ENCODE peak calls at places on chromosomes 2 and 18, in nine cellular contexts. One of them, this sample, is unnamed.
A peak's percentile ranks its signal among the peaks of the same experiment; 100 is the strongest.

GRCh38 chr18:58338961-58339722 is 289.7 kb downstream of the ALPK2 start:
- DNase-seq in SJSA1: no peak
- DNase-seq in K562: no peak
- DNase-seq in epithelial cell of esophagus: peak; percentile 35
- DNase-seq in stomach: peak; percentile 48
- DNase-seq in breast epithelium: no peak
- DNase-seq in adipocyte: no peak
- DNase-seq in endodermal cell: peak; percentile 89
- DNase-seq in HAP-1: no peak
- DNase-seq in this sample: no peak

GRCh38 chr2:169716229-169716886 is 17.3 kb upstream of the KLHL23 start:
- DNase-seq in SJSA1: no peak
- DNase-seq in K562: peak; percentile 84
- DNase-seq in epithelial cell of esophagus: no peak
- DNase-seq in stomach: peak; percentile 30
- DNase-seq in breast epithelium: no peak
- DNase-seq in adipocyte: peak; percentile 56
- DNase-seq in endodermal cell: peak; percentile 51
- DNase-seq in HAP-1: no peak
- DNase-seq in this sample: no peak

GRCh38 chr18:36516726-36517125 is 219.2 kb downstream of the FHOD3 start:
- DNase-seq in SJSA1: no peak
- DNase-seq in K562: no peak
- DNase-seq in epithelial cell of esophagus: no peak
- DNase-seq in stomach: no peak
- DNase-seq in breast epithelium: no peak
- DNase-seq in adipocyte: no peak
- DNase-seq in endodermal cell: no peak
- DNase-seq in HAP-1: peak; percentile 15
- DNase-seq in this sample: no peak

GRCh38 chr2:71348302-71348701 is 16.7 kb downstream of the ZNF638 start:
- DNase-seq in SJSA1: no peak
- DNase-seq in K562: peak; percentile 34
- DNase-seq in epithelial cell of esophagus: peak; percentile 54
- DNase-seq in stomach: no peak
- DNase-seq in breast epithelium: no peak
- DNase-seq in adipocyte: peak; percentile 58
- DNase-seq in endodermal cell: peak; percentile 54
- DNase-seq in HAP-1: no peak
- DNase-seq in this sample: no peak

GRCh38 chr18:41938445-41938844 is 16.6 kb upstream of the PIK3C3 start:
- DNase-seq in SJSA1: no peak
- DNase-seq in K562: peak; percentile 20
- DNase-seq in epithelial cell of esophagus: peak; percentile 65
- DNase-seq in stomach: no peak
- DNase-seq in breast epithelium: no peak
- DNase-seq in adipocyte: peak; percentile 61
- DNase-seq in endodermal cell: no peak
- DNase-seq in HAP-1: no peak
- DNase-seq in this sample: no peak

GRCh38 chr2:218876562-218877219 is 4.0 kb upstream of the WNT10A start:
- DNase-seq in SJSA1: peak; percentile 60
- DNase-seq in K562: peak; percentile 70
- DNase-seq in epithelial cell of esophagus: peak; percentile 70
- DNase-seq in stomach: peak; percentile 75
- DNase-seq in breast epithelium: no peak
- DNase-seq in adipocyte: peak; percentile 85
- DNase-seq in endodermal cell: peak; percentile 96
- DNase-seq in HAP-1: peak; percentile 40
- DNase-seq in this sample: peak; percentile 77

GRCh38 chr2:68853035-68853434 is 18.2 kb downstream of the BMP10 start:
- DNase-seq in SJSA1: no peak
- DNase-seq in K562: no peak
- DNase-seq in epithelial cell of esophagus: peak; percentile 39
- DNase-seq in stomach: no peak
- DNase-seq in breast epithelium: no peak
- DNase-seq in adipocyte: no peak
- DNase-seq in endodermal cell: no peak
- DNase-seq in HAP-1: no peak
- DNase-seq in this sample: no peak

GRCh38 chr18:27778441-27778840 is 398.5 kb downstream of the CDH2 start:
- DNase-seq in SJSA1: no peak
- DNase-seq in K562: no peak
- DNase-seq in epithelial cell of esophagus: peak; percentile 35
- DNase-seq in stomach: no peak
- DNase-seq in breast epithelium: no peak
- DNase-seq in adipocyte: peak; percentile 46
- DNase-seq in endodermal cell: no peak
- DNase-seq in HAP-1: peak; percentile 30
- DNase-seq in this sample: no peak

GRCh38 chr2:186575302-186575701 is 14.6 kb upstream of the ITGAV start:
- DNase-seq in SJSA1: peak; percentile 88
- DNase-seq in K562: peak; percentile 87
- DNase-seq in epithelial cell of esophagus: peak; percentile 98
- DNase-seq in stomach: no peak
- DNase-seq in breast epithelium: no peak
- DNase-seq in adipocyte: peak; percentile 98
- DNase-seq in endodermal cell: no peak
- DNase-seq in HAP-1: no peak
- DNase-seq in this sample: peak; percentile 47

GRCh38 chr2:39661771-39662325 is 3.9 kb upstream of the TMEM178A start:
- DNase-seq in SJSA1: no peak
- DNase-seq in K562: no peak
- DNase-seq in epithelial cell of esophagus: no peak
- DNase-seq in stomach: no peak
- DNase-seq in breast epithelium: no peak
- DNase-seq in adipocyte: peak; percentile 7
- DNase-seq in endodermal cell: no peak
- DNase-seq in HAP-1: no peak
- DNase-seq in this sample: no peak

GRCh38 chr2:216636570-216637450 is 3.6 kb downstream of the IGFBP2 start:
- DNase-seq in SJSA1: no peak
- DNase-seq in K562: peak; percentile 34
- DNase-seq in epithelial cell of esophagus: peak; percentile 81
- DNase-seq in stomach: peak; percentile 84
- DNase-seq in breast epithelium: no peak
- DNase-seq in adipocyte: peak; percentile 88
- DNase-seq in endodermal cell: peak; percentile 84
- DNase-seq in HAP-1: peak; percentile 89
- DNase-seq in this sample: peak; percentile 60

GRCh38 chr2:120423167-120423943 is 77.4 kb downstream of the INHBB start:
- DNase-seq in SJSA1: no peak
- DNase-seq in K562: no peak
- DNase-seq in epithelial cell of esophagus: no peak
- DNase-seq in stomach: peak; percentile 17
- DNase-seq in breast epithelium: no peak
- DNase-seq in adipocyte: peak; percentile 24
- DNase-seq in endodermal cell: peak; percentile 48
- DNase-seq in HAP-1: no peak
- DNase-seq in this sample: no peak

GRCh38 chr2:23824777-23825212 is 102.1 kb downstream of the ATAD2B start:
- DNase-seq in SJSA1: no peak
- DNase-seq in K562: peak; percentile 62
- DNase-seq in epithelial cell of esophagus: peak; percentile 50
- DNase-seq in stomach: no peak
- DNase-seq in breast epithelium: no peak
- DNase-seq in adipocyte: peak; percentile 88
- DNase-seq in endodermal cell: peak; percentile 50
- DNase-seq in HAP-1: peak; percentile 36
- DNase-seq in this sample: peak; percentile 41

GRCh38 chr2:111900859-111901258 is 2.5 kb downstream of the MERTK start:
- DNase-seq in SJSA1: no peak
- DNase-seq in K562: peak; percentile 66
- DNase-seq in epithelial cell of esophagus: peak; percentile 41
- DNase-seq in stomach: peak; percentile 36
- DNase-seq in breast epithelium: no peak
- DNase-seq in adipocyte: peak; percentile 56
- DNase-seq in endodermal cell: peak; percentile 68
- DNase-seq in HAP-1: peak; percentile 34
- DNase-seq in this sample: peak; percentile 21

GRCh38 chr2:37326866-37327634 is 2.4 kb upstream of the PRKD3 start:
- DNase-seq in SJSA1: no peak
- DNase-seq in K562: no peak
- DNase-seq in epithelial cell of esophagus: no peak
- DNase-seq in stomach: no peak
- DNase-seq in breast epithelium: no peak
- DNase-seq in adipocyte: no peak
- DNase-seq in endodermal cell: no peak
- DNase-seq in HAP-1: no peak
- DNase-seq in this sample: no peak
- H3K4me3 ChIP-seq in SJSA1: no peak overlapping the region
- H3K4me3 ChIP-seq in K562: no peak overlapping the region
- H3K4me3 ChIP-seq in epithelial cell of esophagus: no peak overlapping the region
- H3K4me3 ChIP-seq in stomach: peak overlapping the region; percentile 20
- H3K4me3 ChIP-seq in breast epithelium: peak overlapping the region; percentile 11
- H3K4me3 ChIP-seq in adipocyte: peak overlapping the region; percentile 97
- H3K4me3 ChIP-seq in endodermal cell: no peak overlapping the region
- H3K4me3 ChIP-seq in HAP-1: no peak overlapping the region
- H3K4me3 ChIP-seq in this sample: no peak overlapping the region

DNA sequence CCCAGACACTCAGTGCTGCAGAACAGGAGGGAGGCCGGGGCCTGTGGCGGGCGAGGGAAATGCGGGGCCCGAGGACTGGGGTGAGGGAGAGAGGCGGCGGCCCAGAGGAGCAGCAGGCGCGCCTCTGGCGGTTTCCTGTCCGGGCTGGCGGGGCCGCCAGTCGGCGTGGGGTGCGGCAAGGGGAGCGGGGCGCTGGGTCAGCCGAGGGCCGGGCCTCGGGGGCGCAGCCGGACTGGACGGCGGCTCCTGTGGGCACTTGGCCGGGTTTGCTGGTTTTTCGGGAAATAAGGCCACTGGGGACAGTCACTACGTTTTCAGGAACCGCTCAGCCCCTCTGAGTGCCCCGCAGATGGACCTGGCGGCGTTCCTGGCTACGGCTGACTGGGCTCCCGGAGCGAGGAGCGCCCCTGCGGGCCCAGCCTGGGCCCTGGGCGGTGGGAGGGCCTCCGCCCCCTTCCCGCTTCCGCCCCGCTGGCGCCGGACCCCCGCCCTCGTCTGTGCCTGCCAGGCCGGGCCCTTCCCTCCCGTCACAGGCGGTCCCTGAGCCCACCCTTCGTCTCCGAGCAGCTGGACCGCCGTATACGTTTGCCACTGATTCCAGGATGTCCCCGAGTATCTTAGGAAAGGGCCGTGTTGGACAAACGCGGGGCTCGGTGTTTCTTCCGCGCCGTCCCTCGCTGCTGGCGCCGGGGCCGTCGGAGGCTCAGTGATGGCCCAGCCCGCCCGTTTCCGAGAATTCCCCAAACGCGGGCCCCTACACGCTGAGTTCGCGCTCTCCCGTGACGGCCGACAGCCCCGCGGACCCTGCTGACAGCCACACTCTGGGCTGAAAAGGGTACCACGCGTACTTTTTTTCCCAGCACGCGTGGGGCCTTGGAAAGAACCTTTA is 84.6 kb downstream of the FAM210A start:
- DNase-seq in SJSA1: peak; percentile 24
- DNase-seq in K562: no peak
- DNase-seq in epithelial cell of esophagus: no peak
- DNase-seq in stomach: no peak
- DNase-seq in breast epithelium: no peak
- DNase-seq in adipocyte: peak; percentile 17
- DNase-seq in endodermal cell: peak; percentile 71
- DNase-seq in HAP-1: no peak
- DNase-seq in this sample: no peak
- H3K4me3 ChIP-seq in SJSA1: no peak overlapping the region
- H3K4me3 ChIP-seq in K562: no peak overlapping the region
- H3K4me3 ChIP-seq in epithelial cell of esophagus: peak overlapping the region; percentile 19
- H3K4me3 ChIP-seq in stomach: peak overlapping the region; percentile 44
- H3K4me3 ChIP-seq in breast epithelium: peak overlapping the region; percentile 34
- H3K4me3 ChIP-seq in adipocyte: peak overlapping the region; percentile 65
- H3K4me3 ChIP-seq in endodermal cell: no peak overlapping the region
- H3K4me3 ChIP-seq in HAP-1: no peak overlapping the region
- H3K4me3 ChIP-seq in this sample: no peak overlapping the region

GRCh38 chr2:73893764-73894474 is 1.1 kb downstream of the ACTG2 start:
- DNase-seq in SJSA1: no peak
- DNase-seq in K562: no peak
- DNase-seq in epithelial cell of esophagus: no peak
- DNase-seq in stomach: no peak
- DNase-seq in breast epithelium: no peak
- DNase-seq in adipocyte: no peak
- DNase-seq in endodermal cell: no peak
- DNase-seq in HAP-1: no peak
- DNase-seq in this sample: no peak
- H3K4me3 ChIP-seq in SJSA1: peak overlapping the region; percentile 34
- H3K4me3 ChIP-seq in K562: no peak overlapping the region
- H3K4me3 ChIP-seq in epithelial cell of esophagus: no peak overlapping the region
- H3K4me3 ChIP-seq in stomach: peak overlapping the region; percentile 45
- H3K4me3 ChIP-seq in breast epithelium: peak overlapping the region; percentile 14
- H3K4me3 ChIP-seq in adipocyte: no peak overlapping the region
- H3K4me3 ChIP-seq in endodermal cell: no peak overlapping the region
- H3K4me3 ChIP-seq in HAP-1: no peak overlapping the region
- H3K4me3 ChIP-seq in this sample: no peak overlapping the region

DNA sequence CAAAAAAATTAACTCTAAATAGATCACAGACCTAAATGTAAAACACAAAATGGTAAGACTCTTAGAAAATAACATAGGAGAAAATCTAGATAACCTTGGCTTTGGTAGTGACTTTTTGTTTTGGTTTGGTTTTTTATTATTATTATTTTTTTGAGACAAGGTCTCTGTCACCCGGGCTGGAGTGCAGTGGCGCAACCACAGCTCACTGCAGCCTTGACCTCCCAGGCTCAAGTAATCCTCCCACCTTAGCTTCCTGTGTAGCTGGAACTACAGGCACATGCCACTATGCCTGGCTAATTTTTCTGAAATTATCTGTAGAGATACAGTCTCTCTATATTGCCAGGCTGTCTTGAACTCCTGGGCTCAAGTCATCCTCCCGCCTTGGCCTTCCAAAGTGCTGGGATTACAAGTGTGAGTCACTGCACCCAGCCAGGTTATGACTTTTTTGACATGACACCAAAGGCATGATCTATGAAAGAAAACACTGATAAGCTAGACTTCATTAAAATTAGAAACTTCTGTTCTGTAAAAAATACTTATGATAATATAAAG is 88.0 kb downstream of the HNRNPLL start:
- DNase-seq in SJSA1: no peak
- DNase-seq in K562: peak; percentile 53
- DNase-seq in epithelial cell of esophagus: no peak
- DNase-seq in stomach: no peak
- DNase-seq in breast epithelium: no peak
- DNase-seq in adipocyte: no peak
- DNase-seq in endodermal cell: no peak
- DNase-seq in HAP-1: no peak
- DNase-seq in this sample: no peak
- H3K4me3 ChIP-seq in SJSA1: no peak overlapping the region
- H3K4me3 ChIP-seq in K562: peak overlapping the region; percentile 42
- H3K4me3 ChIP-seq in epithelial cell of esophagus: no peak overlapping the region
- H3K4me3 ChIP-seq in stomach: no peak overlapping the region
- H3K4me3 ChIP-seq in breast epithelium: no peak overlapping the region
- H3K4me3 ChIP-seq in adipocyte: peak overlapping the region; percentile 76
- H3K4me3 ChIP-seq in endodermal cell: no peak overlapping the region
- H3K4me3 ChIP-seq in HAP-1: no peak overlapping the region
- H3K4me3 ChIP-seq in this sample: no peak overlapping the region

DNA sequence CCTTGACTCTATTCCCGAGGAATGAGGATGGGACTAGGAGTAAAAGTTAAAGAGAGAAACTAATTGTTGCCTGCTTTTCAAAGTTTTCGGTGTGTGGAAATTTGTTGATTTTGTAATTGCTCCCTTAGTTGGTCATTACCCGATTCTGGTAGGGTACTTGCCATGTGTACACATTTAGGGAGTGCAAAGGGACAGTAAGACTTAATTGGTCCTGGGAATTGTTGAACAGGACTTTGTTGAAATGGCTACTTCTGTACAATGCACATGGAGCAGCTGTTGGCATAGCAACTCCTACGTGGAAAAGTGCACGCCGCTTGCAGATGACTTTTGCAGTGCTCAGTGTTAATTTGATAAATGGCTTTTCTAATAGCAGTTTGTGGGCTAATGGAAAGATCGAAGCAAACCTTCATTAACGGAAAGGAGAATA is 22.9 kb downstream of the EPAS1 start:
- DNase-seq in SJSA1: no peak
- DNase-seq in K562: no peak
- DNase-seq in epithelial cell of esophagus: no peak
- DNase-seq in stomach: no peak
- DNase-seq in breast epithelium: no peak
- DNase-seq in adipocyte: no peak
- DNase-seq in endodermal cell: no peak
- DNase-seq in HAP-1: no peak
- DNase-seq in this sample: no peak
- H3K4me3 ChIP-seq in SJSA1: no peak overlapping the region
- H3K4me3 ChIP-seq in K562: no peak overlapping the region
- H3K4me3 ChIP-seq in epithelial cell of esophagus: no peak overlapping the region
- H3K4me3 ChIP-seq in stomach: no peak overlapping the region
- H3K4me3 ChIP-seq in breast epithelium: no peak overlapping the region
- H3K4me3 ChIP-seq in adipocyte: peak overlapping the region; percentile 61
- H3K4me3 ChIP-seq in endodermal cell: no peak overlapping the region
- H3K4me3 ChIP-seq in HAP-1: no peak overlapping the region
- H3K4me3 ChIP-seq in this sample: no peak overlapping the region